ENCODE peak calls at places on chromosomes 12 and 14, in four cellular contexts. I is cardiac fibroblast; X is gastrocnemius medialis; B is CD8-positive, alpha-beta T cell. J is an unnamed sample.

GRCh38 chr14:77439861-77440260 is 16.5 kb upstream of the NOXRED1 start:
- DNase-seq in I (no peak), X (no peak), B (no peak), J (no peak)

GRCh38 chr14:74535756-74536325 is 42.3 kb downstream of the ISCA2 start:
- DNase-seq in I (no peak), X (no peak), B (no peak), J (no peak)

GRCh38 chr14:34920339-34920738 is 45.2 kb upstream of the BAZ1A start:
- DNase-seq in I (no peak), X (no peak), B (no peak), J (no peak)

GRCh38 chr12:115213538-115213961 is 529.6 kb upstream of the TBX3 start:
- DNase-seq in I (no peak), X (no peak), B (no peak), J (no peak)

GRCh38 chr14:37539992-37540391 is 55.1 kb downstream of the FOXA1 start:
- DNase-seq in I (no peak), X (no peak), B (no peak), J (no peak)

GRCh38 chr12:48956279-48957140 is 777 bp downstream of the ARF3 start:
- DNase-seq in I (peak; percentile 98), X (peak; percentile 62), B (no peak), J (peak; percentile 96)

GRCh38 chr12:105420659-105421240 is 90.3 kb downstream of the C12orf75 start:
- DNase-seq in I (peak; percentile 83), X (peak; percentile 55), B (peak; percentile 12), J (peak; percentile 93)

GRCh38 chr12:14982562-14982961 is 9.7 kb downstream of the PDE6H start:
- DNase-seq in I (peak; percentile 40), X (no peak), B (no peak), J (no peak)

GRCh38 chr12:47739297-47739696 is 14.0 kb upstream of the ENDOU start:
- DNase-seq in I (no peak), X (no peak), B (no peak), J (no peak)

GRCh38 chr14:23723911-23724310 is 87.7 kb downstream of the DHRS2 start:
- DNase-seq in I (no peak), X (no peak), B (no peak), J (no peak)

GRCh38 chr14:57692671-57693070 is 173.2 kb downstream of the SLC35F4 start:
- DNase-seq in I (peak; percentile 81), X (no peak), B (no peak), J (no peak)

GRCh38 chr12:26787125-26787495 is 45.9 kb downstream of the ITPR2 start:
- DNase-seq in I (peak; percentile 68), X (no peak), B (no peak), J (no peak)

GRCh38 chr14:73878436-73878835 is 8.2 kb upstream of the ZNF410 start:
- DNase-seq in I (no peak), X (no peak), B (no peak), J (no peak)

GRCh38 chr14:91945776-91946305 is 1.7 kb downstream of the FBLN5 start:
- DNase-seq in I (peak; percentile 10), X (no peak), B (no peak), J (no peak)

GRCh38 chr12:58459191-58459590 is 461.1 kb downstream of the LRIG3 start:
- DNase-seq in I (no peak), X (no peak), B (no peak), J (no peak)

GRCh38 chr14:103521438-103521961 is 1.1 kb downstream of the CKB start:
- DNase-seq in I (no peak), X (no peak), B (no peak), J (no peak)

GRCh38 chr12:89551747-89552146 is 25.9 kb upstream of the POC1B start:
- DNase-seq in I (no peak), X (no peak), B (no peak), J (no peak)
- TF ChIP-seq CTCF in I (no peak), X (no peak), B (no peak), J (no peak)

DNA sequence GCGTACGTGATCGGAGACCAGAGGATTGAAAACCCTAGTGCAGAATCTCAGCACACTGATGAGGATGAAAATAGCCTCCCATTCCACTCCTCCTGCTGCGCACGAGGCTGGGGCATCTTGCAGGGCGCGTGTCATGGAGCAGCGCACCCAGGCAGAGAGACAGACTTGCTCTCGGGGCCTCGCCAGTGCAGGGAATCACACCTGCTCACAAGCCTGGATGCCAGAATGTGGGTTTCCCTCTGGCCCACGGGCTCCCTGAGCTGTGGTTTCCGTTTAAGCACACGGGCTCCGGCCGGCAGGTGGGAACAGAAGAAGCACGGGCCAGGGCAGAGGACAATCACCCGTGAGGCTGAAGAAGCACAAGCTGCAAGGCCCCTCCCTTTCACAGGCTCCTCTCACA is 2.0 kb downstream of the FGF6 start:
- DNase-seq in I (no peak), X (no peak), B (no peak), J (peak; percentile 1)
- H3K4me3 ChIP-seq in I (no peak overlapping the region), X (no peak overlapping the region), B (no peak overlapping the region), J (no peak overlapping the region)

GRCh38 chr12:79515526-79515935 is 175.2 kb downstream of the PAWR start:
- DNase-seq in I (peak; percentile 37), X (no peak), B (no peak), J (no peak)

GRCh38 chr12:79517363-79517762 is 173.4 kb downstream of the PAWR start:
- DNase-seq in I (no peak), X (no peak), B (no peak), J (no peak)

GRCh38 chr12:79514730-79515525 is 175.8 kb downstream of the PAWR start:
- DNase-seq in I (peak; percentile 18), X (no peak), B (no peak), J (no peak)

GRCh38 chr12:79508622-79509021 is 182.1 kb downstream of the PAWR start:
- DNase-seq in I (no peak), X (no peak), B (no peak), J (no peak)

DNA sequence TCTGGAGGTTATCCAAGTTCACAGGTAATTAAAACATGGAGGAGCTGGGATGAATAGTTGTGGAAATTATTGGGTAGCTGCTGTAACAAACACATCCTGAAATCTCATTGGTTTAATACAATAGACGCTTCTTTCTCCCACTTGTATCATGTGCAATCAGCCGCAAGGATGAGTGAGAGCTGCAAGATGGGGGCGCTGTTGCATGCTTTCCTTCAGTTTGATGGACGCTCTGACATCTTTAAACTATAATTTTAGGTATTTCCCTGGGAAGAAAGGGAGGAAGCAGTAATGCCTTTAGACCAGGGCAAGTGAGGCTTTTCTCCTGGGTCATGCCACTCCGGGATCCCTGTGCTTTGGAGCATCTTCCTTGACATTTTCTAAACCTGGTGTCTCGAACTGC is 178.7 kb downstream of the PAWR start:
- DNase-seq in I (no peak), X (no peak), B (no peak), J (no peak)
- TF ChIP-seq CTCF in I (peak; percentile 5), X (no peak), B (no peak), J (no peak)

GRCh38 chr14:100388137-100389050 is 65.3 kb downstream of the SLC25A47 start:
- DNase-seq in I (no peak), X (no peak), B (no peak), J (no peak)

GRCh38 chr14:100391182-100391581 is 68.0 kb downstream of the SLC25A47 start:
- DNase-seq in I (no peak), X (no peak), B (no peak), J (no peak)

GRCh38 chr14:100387450-100387849 is 64.3 kb downstream of the SLC25A47 start:
- DNase-seq in I (no peak), X (no peak), B (no peak), J (no peak)

GRCh38 chr14:100391777-100392176 is 68.6 kb downstream of the SLC25A47 start:
- DNase-seq in I (no peak), X (no peak), B (no peak), J (no peak)

DNA sequence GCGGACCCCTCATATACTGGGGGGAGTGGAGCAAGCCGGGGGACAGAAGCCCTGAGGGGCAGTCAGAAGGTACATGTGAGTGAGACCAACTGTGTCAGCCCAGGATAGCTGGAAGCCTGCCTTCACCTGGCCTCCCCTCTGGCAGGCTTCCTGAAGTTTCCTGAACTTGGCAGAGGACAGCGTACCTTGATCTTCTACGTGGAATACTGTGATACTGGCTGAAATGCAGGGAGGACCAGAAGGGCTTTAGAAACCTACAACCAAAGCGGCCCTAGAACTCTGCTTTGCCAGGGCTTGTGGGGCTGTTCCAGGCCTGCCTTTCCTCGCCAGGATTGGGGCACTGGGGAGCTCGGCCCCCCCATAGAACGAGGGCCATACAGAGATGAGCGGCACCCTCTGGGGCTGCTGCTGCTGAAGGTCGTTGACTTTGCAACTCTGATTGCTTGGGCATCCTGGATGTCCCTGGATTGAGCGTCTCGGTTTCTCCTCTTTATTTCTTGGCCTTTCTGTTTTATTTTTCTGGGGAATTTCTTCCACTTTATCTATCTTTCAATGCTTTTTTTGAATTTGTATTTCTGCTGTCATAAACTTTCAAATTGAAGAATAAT is 66.5 kb downstream of the SLC25A47 start:
- DNase-seq in I (no peak), X (no peak), B (no peak), J (no peak)
- H3K4me3 ChIP-seq in I (no peak overlapping the region), X (no peak overlapping the region), B (no peak overlapping the region), J (no peak overlapping the region)

DNA sequence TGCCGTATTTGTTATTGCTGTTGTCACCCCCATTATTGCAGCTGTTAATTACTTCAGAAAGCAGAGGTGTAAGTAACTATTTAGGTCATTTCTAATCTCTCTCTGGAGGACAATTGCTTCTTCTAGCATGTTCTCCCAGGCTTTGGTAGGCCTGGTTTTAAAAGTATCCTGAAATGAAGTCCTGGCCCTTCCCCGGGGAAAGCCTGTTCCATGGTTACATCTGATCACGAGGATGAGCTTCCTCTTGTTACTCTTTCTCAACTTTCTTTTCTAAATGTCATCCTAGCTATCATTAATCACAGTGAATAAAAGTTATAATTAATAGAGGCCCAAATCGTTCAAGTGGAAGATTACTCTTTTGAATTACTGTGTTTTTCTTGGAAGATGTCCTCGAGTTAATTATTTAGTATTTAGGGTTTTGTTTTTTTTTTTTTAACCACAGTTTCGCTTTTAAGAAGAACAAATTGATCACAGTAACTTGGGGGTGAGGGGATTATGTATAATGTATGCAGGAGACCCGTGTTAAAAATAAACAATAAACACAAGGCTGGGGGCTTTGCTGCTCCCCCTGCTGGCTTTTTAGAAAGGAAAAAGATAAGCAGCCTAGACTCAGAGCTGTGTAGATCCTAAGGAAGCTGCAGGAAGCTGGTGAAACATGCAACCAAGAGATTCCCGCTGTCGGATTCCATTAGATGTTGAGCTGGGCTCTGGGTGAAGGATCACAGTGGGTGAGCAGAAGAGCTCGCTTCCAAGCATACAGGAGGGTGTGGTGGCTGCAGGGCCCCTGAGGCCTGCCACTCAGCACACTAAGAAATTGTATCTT is 420.1 kb downstream of the FUT8 start:
- DNase-seq in I (peak; percentile 27), X (no peak), B (no peak), J (peak; percentile 39)
- TF ChIP-seq CTCF in I (peak; percentile 30), X (no peak), B (no peak), J (no peak)

DNA sequence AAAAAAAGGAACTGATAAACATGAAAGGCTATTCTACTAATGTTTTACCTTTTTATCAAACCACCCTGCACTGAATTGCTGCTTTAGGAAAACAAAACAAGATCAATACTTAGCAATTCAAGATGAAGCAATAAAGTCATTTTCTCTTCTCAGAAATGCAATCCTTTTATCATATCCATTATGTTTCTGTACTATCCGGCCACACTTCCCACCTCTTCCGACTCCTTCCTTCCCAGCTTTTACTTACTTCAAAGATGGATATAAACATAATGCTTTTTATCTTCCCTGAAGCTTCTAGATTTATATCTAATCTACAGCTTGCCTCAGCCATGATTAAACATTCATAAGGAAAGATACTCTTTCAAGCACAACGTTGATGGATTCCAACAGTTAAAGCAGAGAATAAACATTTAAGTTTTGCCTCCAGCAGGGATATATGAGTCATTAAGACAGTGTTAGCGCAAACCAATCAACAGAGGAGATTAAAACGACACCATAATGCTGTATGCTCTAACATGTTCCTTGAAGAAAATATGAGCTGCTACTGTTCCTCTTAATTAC is 74.7 kb upstream of the BBS10 start:
- DNase-seq in I (peak; percentile 48), X (no peak), B (no peak), J (no peak)
- H3K4me3 ChIP-seq in I (no peak overlapping the region), X (no peak overlapping the region), B (no peak overlapping the region), J (no peak overlapping the region)